ENCODE peak calls at places on chromosomes 4 and X, in five cellular contexts. M is activated T-cell treated with anti-CD3 and anti-CD28 coated beads for 48 hours; P is AG09309; Q is fibroblast of lung; L is activated naive CD8-positive, alpha-beta T cell treated with anti-CD3 and anti-CD28 coated beads, Interleukin-2, amount 50 U/mL, for 16 hours. U is an unnamed sample.

GRCh38 chr4:60201052-60201673 is 999.0 kb upstream of the ADGRL3 start:
- DNase-seq in M (peak; percentile 14), P (peak; percentile 7), Q (peak; percentile 63), L (no peak), U (peak; percentile 20)

GRCh38 chr4:67327245-67327860 is 217.9 kb downstream of the CENPC start:
- DNase-seq in M (peak; percentile 17), P (peak; percentile 13), Q (peak; percentile 47), L (no peak), U (peak; percentile 20)

GRCh38 chr4:158793021-158793420 is 24.2 kb downstream of the FNIP2 start:
- DNase-seq in M (no peak), P (no peak), Q (no peak), L (no peak), U (no peak)

GRCh38 chrX:117936162-117936561 is 180.4 kb downstream of the KLHL13 start:
- DNase-seq in M (no peak), P (no peak), Q (no peak), L (no peak), U (no peak)

GRCh38 chr4:99665981-99666380 is 8.4 kb upstream of the C4orf54 start:
- DNase-seq in M (no peak), P (no peak), Q (peak; percentile 11), L (no peak), U (no peak)

GRCh38 chrX:4240541-4241194 is 527.2 kb upstream of the PRKX start:
- DNase-seq in M (no peak), P (no peak), Q (no peak), L (no peak), U (no peak)

GRCh38 chrX:100409316-100410082 is 574 bp downstream of the PCDH19 start:
- DNase-seq in M (no peak), P (no peak), Q (no peak), L (no peak), U (no peak)

GRCh38 chrX:101203782-101204351 is 15.7 kb upstream of the DRP2 start:
- DNase-seq in M (no peak), P (no peak), Q (no peak), L (no peak), U (no peak)

GRCh38 chrX:40552768-40553167 is 28.0 kb upstream of the ATP6AP2 start:
- DNase-seq in M (no peak), P (no peak), Q (peak; percentile 19), L (no peak), U (no peak)

GRCh38 chr4:61309616-61310015 is 109.5 kb downstream of the ADGRL3 start:
- DNase-seq in M (no peak), P (no peak), Q (peak; percentile 34), L (no peak), U (no peak)

GRCh38 chrX:40303256-40304077 is 205.7 kb upstream of the BCOR start:
- DNase-seq in M (no peak), P (no peak), Q (no peak), L (no peak), U (no peak)

GRCh38 chr4:48909697-48910096 is 3.1 kb upstream of the OCIAD2 start:
- DNase-seq in M (peak; percentile 62), P (peak; percentile 91), Q (peak; percentile 95), L (peak; percentile 26), U (peak; percentile 61)

GRCh38 chr4:95190751-95191436 is 357.9 kb downstream of the UNC5C start:
- DNase-seq in M (no peak), P (no peak), Q (no peak), L (no peak), U (no peak)

GRCh38 chr4:186168750-186169149 is 22.6 kb upstream of the CYP4V2 start:
- DNase-seq in M (no peak), P (no peak), Q (no peak), L (no peak), U (no peak)

GRCh38 chr4:113884655-113885054 is 94.8 kb downstream of the ARSJ start:
- DNase-seq in M (no peak), P (no peak), Q (no peak), L (no peak), U (no peak)

GRCh38 chr4:104093247-104093646 is 373.5 kb upstream of the TACR3 start:
- DNase-seq in M (no peak), P (no peak), Q (no peak), L (no peak), U (no peak)

GRCh38 chr4:7067147-7067522 is 729 bp downstream of the GRPEL1 start:
- DNase-seq in M (peak; percentile 30), P (no peak), Q (no peak), L (no peak), U (no peak)

GRCh38 chr4:174138616-174139015 is 144.9 kb downstream of the FBXO8 start:
- DNase-seq in M (no peak), P (no peak), Q (no peak), L (no peak), U (no peak)

GRCh38 chr4:155694100-155694785 is 27.6 kb downstream of the GUCY1A1 start:
- DNase-seq in M (no peak), P (no peak), Q (no peak), L (no peak), U (no peak)

GRCh38 chr4:176660561-176660960 is 132.2 kb downstream of the VEGFC start:
- DNase-seq in M (no peak), P (no peak), Q (no peak), L (no peak), U (no peak)

GRCh38 chr4:188214861-188215260 is 75.6 kb downstream of the TRIML1 start:
- DNase-seq in M (no peak), P (no peak), Q (no peak), L (no peak), U (no peak)

U was measured in brain pericyte.